ENCODE peak calls at places on chromosomes 3 and 15, in six cellular contexts. Y, L, Z, Q, C and V are unnamed samples.

GRCh38 chr3:65995030-65995429 is 43.7 kb downstream of the MAGI1 start:
- DNase-seq in Y (peak; percentile 58), L (no peak), Z (no peak), Q (no peak), C (no peak), V (no peak)

GRCh38 chr15:32956006-32956405 is 238.2 kb downstream of the GREM1 start:
- DNase-seq in Y (peak; percentile 70), L (no peak), Z (peak; percentile 18), Q (no peak), C (no peak), V (no peak)

GRCh38 chr3:189502256-189502655 is 128.9 kb upstream of the TP63 start:
- DNase-seq in Y (no peak), L (no peak), Z (no peak), Q (no peak), C (no peak), V (no peak)

GRCh38 chr15:39204031-39204430 is 376.8 kb upstream of the THBS1 start:
- DNase-seq in Y (peak; percentile 50), L (no peak), Z (no peak), Q (no peak), C (no peak), V (no peak)

GRCh38 chr3:148794357-148794756 is 33.3 kb upstream of the CPB1 start:
- DNase-seq in Y (no peak), L (no peak), Z (no peak), Q (no peak), C (no peak), V (no peak)

GRCh38 chr3:8539419-8539818 is 37.8 kb downstream of the LMCD1 start:
- DNase-seq in Y (peak; percentile 65), L (no peak), Z (no peak), Q (no peak), C (no peak), V (no peak)

GRCh38 chr3:28745436-28745835 is 396.8 kb upstream of the AZI2 start:
- DNase-seq in Y (no peak), L (no peak), Z (no peak), Q (no peak), C (no peak), V (no peak)

GRCh38 chr3:10357592-10358308 is 36.8 kb upstream of the SEC13 start:
- DNase-seq in Y (peak; percentile 77), L (peak; percentile 30), Z (no peak), Q (no peak), C (no peak), V (no peak)

GRCh38 chr3:150419076-150419868 is 11.2 kb downstream of the TSC22D2 start:
- DNase-seq in Y (peak; percentile 20), L (no peak), Z (no peak), Q (no peak), C (no peak), V (no peak)

GRCh38 chr15:31060429-31061140 is 40.9 kb downstream of the TRPM1 start:
- DNase-seq in Y (no peak), L (no peak), Z (no peak), Q (no peak), C (no peak), V (no peak)

GRCh38 chr15:45131510-45131909 is 1.7 kb downstream of the DUOX1 start:
- DNase-seq in Y (no peak), L (no peak), Z (no peak), Q (no peak), C (no peak), V (no peak)

GRCh38 chr3:58570851-58571250 is 6.3 kb downstream of the FAM107A start:
- DNase-seq in Y (no peak), L (no peak), Z (no peak), Q (no peak), C (no peak), V (no peak)

GRCh38 chr3:100743535-100743934 is 34.2 kb downstream of the TFG start:
- DNase-seq in Y (no peak), L (no peak), Z (no peak), Q (no peak), C (no peak), V (no peak)

GRCh38 chr15:98154863-98155262 is 194.4 kb downstream of the ARRDC4 start:
- DNase-seq in Y (peak; percentile 97), L (no peak), Z (no peak), Q (no peak), C (no peak), V (no peak)

GRCh38 chr15:82646250-82647044 is 716 bp downstream of the CPEB1 start:
- DNase-seq in Y (no peak), L (no peak), Z (peak; percentile 38), Q (no peak), C (no peak), V (no peak)

GRCh38 chr15:92631721-92632120 is 23.9 kb downstream of the FAM174B start:
- DNase-seq in Y (no peak), L (no peak), Z (no peak), Q (no peak), C (no peak), V (no peak)

GRCh38 chr3:125192190-125193035 is 20.1 kb downstream of the SLC12A8 start:
- DNase-seq in Y (no peak), L (no peak), Z (no peak), Q (no peak), C (no peak), V (no peak)

GRCh38 chr15:77550275-77551251 is 82.1 kb downstream of the LINGO1 start:
- DNase-seq in Y (no peak), L (no peak), Z (no peak), Q (no peak), C (no peak), V (no peak)

GRCh38 chr3:100957407-100958100 is 35.7 kb downstream of the ABI3BP start:
- DNase-seq in Y (peak; percentile 63), L (no peak), Z (no peak), Q (no peak), C (no peak), V (no peak)

GRCh38 chr3:177807150-177807875 is 610.0 kb upstream of the TBL1XR1 start:
- DNase-seq in Y (no peak), L (no peak), Z (no peak), Q (no peak), C (no peak), V (no peak)

GRCh38 chr3:186093271-186093900 is 15.5 kb downstream of the ETV5 start:
- DNase-seq in Y (no peak), L (no peak), Z (no peak), Q (no peak), C (no peak), V (no peak)

GRCh38 chr15:74983725-74984231 is 11.6 kb upstream of the SCAMP5 start:
- DNase-seq in Y (peak; percentile 10), L (no peak), Z (no peak), Q (peak; percentile 48), C (no peak), V (no peak)

GRCh38 chr3:157819415-157819814 is 286.8 kb downstream of the SHOX2 start:
- DNase-seq in Y (no peak), L (no peak), Z (no peak), Q (no peak), C (no peak), V (no peak)

GRCh38 chr3:20186600-20187004 is 596 bp upstream of the SGO1 start:
- DNase-seq in Y (no peak), L (no peak), Z (peak; percentile 5), Q (no peak), C (no peak), V (no peak)

GRCh38 chr3:6861331-6861988 is 545 bp downstream of the GRM7 start:
- DNase-seq in Y (no peak), L (no peak), Z (peak; percentile 25), Q (no peak), C (no peak), V (no peak)

GRCh38 chr3:15629860-15630597 is 28.5 kb downstream of the BTD start:
- DNase-seq in Y (peak; percentile 85), L (peak; percentile 74), Z (peak; percentile 73), Q (no peak), C (peak; percentile 29), V (no peak)

GRCh38 chr15:75107905-75108838 is 84.8 kb downstream of the PPCDC start:
- DNase-seq in Y (peak; percentile 90), L (no peak), Z (no peak), Q (peak; percentile 68), C (no peak), V (no peak)

GRCh38 chr3:102530443-102531195 is 95.8 kb downstream of the ZPLD1 start:
- DNase-seq in Y (peak; percentile 12), L (no peak), Z (no peak), Q (no peak), C (no peak), V (no peak)

GRCh38 chr15:81809543-81809942 is 236.3 kb downstream of the MEX3B start:
- DNase-seq in Y (no peak), L (peak; percentile 11), Z (no peak), Q (no peak), C (no peak), V (no peak)

GRCh38 chr3:52742418-52743041 is 28.2 kb downstream of the NEK4 start:
- DNase-seq in Y (peak; percentile 8), L (no peak), Z (peak; percentile 39), Q (no peak), C (no peak), V (no peak)